ENCODE peak calls at places on chromosome X, in five cellular contexts. V, Z, K, F and C are unnamed samples.

GRCh38 chrX:39936886-39937770 is 160.6 kb downstream of the BCOR start:
- ATAC-seq in V (no peak), Z (peak; percentile 77), K (no peak), F (no peak), C (no peak)

GRCh38 chrX:30935985-30936384 is 46.9 kb upstream of the TAB3 start:
- ATAC-seq in V (no peak), Z (no peak), K (no peak), F (peak; percentile 81), C (no peak)

GRCh38 chrX:72295745-72296144 is 10.0 kb downstream of the CITED1 start:
- ATAC-seq in V (no peak), Z (no peak), K (no peak), F (no peak), C (no peak)

GRCh38 chrX:46913710-46914109 is 1.5 kb downstream of the JADE3 start:
- ATAC-seq in V (no peak), Z (no peak), K (no peak), F (peak; percentile 3), C (no peak)

GRCh38 chrX:884091-884490 is 253.5 kb downstream of the SHOX start:
- ATAC-seq in V (no peak), Z (no peak), K (no peak), F (no peak), C (no peak)

GRCh38 chrX:2266445-2267349 is 234.1 kb downstream of the DHRSX start:
- ATAC-seq in V (no peak), Z (no peak), K (no peak), F (no peak), C (no peak)

GRCh38 chrX:67050760-67051159 is 411.9 kb upstream of the EDA2R start:
- ATAC-seq in V (no peak), Z (no peak), K (no peak), F (no peak), C (no peak)

GRCh38 chrX:153397256-153397960 is 3.7 kb downstream of the PNMA6E start:
- ATAC-seq in V (no peak), Z (no peak), K (no peak), F (no peak), C (no peak)

GRCh38 chrX:38668788-38669187 is 107.4 kb downstream of the TSPAN7 start:
- ATAC-seq in V (no peak), Z (no peak), K (no peak), F (no peak), C (no peak)

GRCh38 chrX:43741843-43742573 is 85.9 kb downstream of the MAOA start:
- ATAC-seq in V (peak; percentile 83), Z (no peak), K (peak; percentile 91), F (peak; percentile 56), C (peak; percentile 42)

GRCh38 chrX:22577181-22577580 is 304.5 kb downstream of the CBLL2 start:
- ATAC-seq in V (no peak), Z (no peak), K (no peak), F (no peak), C (peak; percentile 53)

GRCh38 chrX:44012484-44013096 is 39.4 kb upstream of the NDP start:
- ATAC-seq in V (peak; percentile 23), Z (peak; percentile 99), K (peak; percentile 50), F (peak; percentile 78), C (peak; percentile 87)

GRCh38 chrX:85052207-85052606 is 48.5 kb downstream of the APOOL start:
- ATAC-seq in V (no peak), Z (no peak), K (no peak), F (no peak), C (no peak)

GRCh38 chrX:2466876-2467656 is 33.7 kb downstream of the DHRSX start:
- ATAC-seq in V (no peak), Z (no peak), K (no peak), F (no peak), C (no peak)

GRCh38 chrX:132636080-132636479 is 147.2 kb upstream of the MBNL3 start:
- ATAC-seq in V (no peak), Z (peak; percentile 42), K (no peak), F (peak; percentile 30), C (no peak)

GRCh38 chrX:21756785-21757529 is 959 bp downstream of the SMPX start:
- ATAC-seq in V (peak; percentile 79), Z (no peak), K (peak; percentile 87), F (peak; percentile 39), C (no peak)

GRCh38 chrX:2965965-2966364 is 36.8 kb upstream of the ARSD start:
- ATAC-seq in V (no peak), Z (no peak), K (no peak), F (peak; percentile 56), C (no peak)

GRCh38 chrX:131741103-131741581 is 197.3 kb downstream of the OR13H1 start:
- ATAC-seq in V (peak; percentile 94), Z (no peak), K (no peak), F (peak; percentile 91), C (peak; percentile 88)

GRCh38 chrX:13649823-13650222 is 3.1 kb upstream of the TCEANC start:
- ATAC-seq in V (no peak), Z (no peak), K (no peak), F (no peak), C (no peak)

GRCh38 chrX:49309401-49309981 is 6.0 kb downstream of the GAGE10 start:
- ATAC-seq in V (peak; percentile 38), Z (peak; percentile 83), K (no peak), F (peak; percentile 58), C (no peak)

GRCh38 chrX:15146515-15146914 is 123.4 kb downstream of the ASB9 start:
- ATAC-seq in V (no peak), Z (peak; percentile 50), K (no peak), F (no peak), C (no peak)

GRCh38 chrX:132017431-132018185 is 5.5 kb upstream of the STK26 start:
- ATAC-seq in V (no peak), Z (peak; percentile 84), K (no peak), F (no peak), C (no peak)

GRCh38 chrX:118480172-118480571 is 15.4 kb upstream of the DOCK11 start:
- ATAC-seq in V (no peak), Z (no peak), K (no peak), F (no peak), C (no peak)

GRCh38 chrX:134161162-134161561 is 75.8 kb upstream of the CCDC160 start:
- ATAC-seq in V (no peak), Z (no peak), K (no peak), F (no peak), C (no peak)

GRCh38 chrX:1385251-1385794 is 6.6 kb downstream of the SLC25A6 start:
- ATAC-seq in V (no peak), Z (no peak), K (no peak), F (peak; percentile 8), C (no peak)

GRCh38 chrX:119655125-119655524 is 37.8 kb downstream of the SEPTIN6 start:
- ATAC-seq in V (peak; percentile 50), Z (no peak), K (no peak), F (peak; percentile 68), C (peak; percentile 23)